ENCODE peak calls at places on chromosome X, in eight cellular contexts. One of them, this sample, is unnamed.

GRCh38 chrX:150370589-150371312 is 7.6 kb downstream of the MAMLD1 start:
- DNase-seq in mesendoderm: no peak
- DNase-seq in GM23248: peak; percentile 7
- DNase-seq in A549: no peak
- DNase-seq in ascending aorta: no peak
- DNase-seq in hepatocyte: no peak
- DNase-seq in pancreas: no peak
- DNase-seq in adrenal gland: no peak
- DNase-seq in this sample: no peak

GRCh38 chrX:47218920-47219815 is 687 bp downstream of the CDK16 start:
- DNase-seq in mesendoderm: peak; percentile 34
- DNase-seq in GM23248: peak; percentile 47
- DNase-seq in A549: peak; percentile 24
- DNase-seq in ascending aorta: no peak
- DNase-seq in hepatocyte: peak; percentile 83
- DNase-seq in pancreas: peak; percentile 71
- DNase-seq in adrenal gland: no peak
- DNase-seq in this sample: peak; percentile 36

GRCh38 chrX:18598413-18598812 is 73.5 kb downstream of the RS1 start:
- DNase-seq in mesendoderm: no peak
- DNase-seq in GM23248: no peak
- DNase-seq in A549: no peak
- DNase-seq in ascending aorta: no peak
- DNase-seq in hepatocyte: no peak
- DNase-seq in pancreas: no peak
- DNase-seq in adrenal gland: no peak
- DNase-seq in this sample: no peak

GRCh38 chrX:373641-374471 is 12.9 kb downstream of the PPP2R3B start:
- DNase-seq in mesendoderm: peak; percentile 59
- DNase-seq in GM23248: peak; percentile 55
- DNase-seq in A549: peak; percentile 17
- DNase-seq in ascending aorta: no peak
- DNase-seq in hepatocyte: peak; percentile 58
- DNase-seq in pancreas: no peak
- DNase-seq in adrenal gland: no peak
- DNase-seq in this sample: no peak

GRCh38 chrX:47358387-47359065 is 11.9 kb upstream of the ZNF157 start:
- DNase-seq in mesendoderm: no peak
- DNase-seq in GM23248: no peak
- DNase-seq in A549: no peak
- DNase-seq in ascending aorta: no peak
- DNase-seq in hepatocyte: no peak
- DNase-seq in pancreas: no peak
- DNase-seq in adrenal gland: peak; percentile 55
- DNase-seq in this sample: no peak

GRCh38 chrX:17527135-17527701 is 152.2 kb downstream of the NHS start:
- DNase-seq in mesendoderm: no peak
- DNase-seq in GM23248: no peak
- DNase-seq in A549: no peak
- DNase-seq in ascending aorta: peak; percentile 9
- DNase-seq in hepatocyte: no peak
- DNase-seq in pancreas: no peak
- DNase-seq in adrenal gland: peak; percentile 79
- DNase-seq in this sample: no peak

GRCh38 chrX:32877592-32877991 is 333.8 kb downstream of the DMD start:
- DNase-seq in mesendoderm: peak; percentile 63
- DNase-seq in GM23248: no peak
- DNase-seq in A549: no peak
- DNase-seq in ascending aorta: no peak
- DNase-seq in hepatocyte: no peak
- DNase-seq in pancreas: no peak
- DNase-seq in adrenal gland: no peak
- DNase-seq in this sample: no peak

GRCh38 chrX:34653811-34654210 is 3.3 kb downstream of the TMEM47 start:
- DNase-seq in mesendoderm: peak; percentile 17
- DNase-seq in GM23248: peak; percentile 52
- DNase-seq in A549: no peak
- DNase-seq in ascending aorta: no peak
- DNase-seq in hepatocyte: no peak
- DNase-seq in pancreas: no peak
- DNase-seq in adrenal gland: no peak
- DNase-seq in this sample: no peak

GRCh38 chrX:107675823-107676555 is 47.7 kb downstream of the PRPS1 start:
- DNase-seq in mesendoderm: no peak
- DNase-seq in GM23248: peak; percentile 71
- DNase-seq in A549: no peak
- DNase-seq in ascending aorta: no peak
- DNase-seq in hepatocyte: peak; percentile 61
- DNase-seq in pancreas: no peak
- DNase-seq in adrenal gland: peak; percentile 67
- DNase-seq in this sample: no peak

GRCh38 chrX:125826774-125827451 is 339.2 kb downstream of the DCAF12L2 start:
- DNase-seq in mesendoderm: peak; percentile 9
- DNase-seq in GM23248: no peak
- DNase-seq in A549: no peak
- DNase-seq in ascending aorta: no peak
- DNase-seq in hepatocyte: no peak
- DNase-seq in pancreas: no peak
- DNase-seq in adrenal gland: no peak
- DNase-seq in this sample: no peak

GRCh38 chrX:24424948-24425347 is 40.1 kb upstream of the PDK3 start:
- DNase-seq in mesendoderm: no peak
- DNase-seq in GM23248: peak; percentile 84
- DNase-seq in A549: no peak
- DNase-seq in ascending aorta: peak; percentile 19
- DNase-seq in hepatocyte: peak; percentile 36
- DNase-seq in pancreas: no peak
- DNase-seq in adrenal gland: peak; percentile 53
- DNase-seq in this sample: no peak

GRCh38 chrX:42934020-42934701 is 156.2 kb upstream of the PPP1R2C start:
- DNase-seq in mesendoderm: no peak
- DNase-seq in GM23248: no peak
- DNase-seq in A549: no peak
- DNase-seq in ascending aorta: no peak
- DNase-seq in hepatocyte: no peak
- DNase-seq in pancreas: no peak
- DNase-seq in adrenal gland: no peak
- DNase-seq in this sample: no peak

GRCh38 chrX:43716144-43716543 is 60.0 kb downstream of the MAOA start:
- DNase-seq in mesendoderm: no peak
- DNase-seq in GM23248: no peak
- DNase-seq in A549: no peak
- DNase-seq in ascending aorta: no peak
- DNase-seq in hepatocyte: no peak
- DNase-seq in pancreas: no peak
- DNase-seq in adrenal gland: no peak
- DNase-seq in this sample: no peak

GRCh38 chrX:48584698-48585097 is 10.4 kb downstream of the RBM3 start:
- DNase-seq in mesendoderm: no peak
- DNase-seq in GM23248: no peak
- DNase-seq in A549: no peak
- DNase-seq in ascending aorta: no peak
- DNase-seq in hepatocyte: no peak
- DNase-seq in pancreas: no peak
- DNase-seq in adrenal gland: no peak
- DNase-seq in this sample: no peak

GRCh38 chrX:84469226-84469625 is 33.0 kb downstream of the HDX start:
- DNase-seq in mesendoderm: no peak
- DNase-seq in GM23248: peak; percentile 4
- DNase-seq in A549: no peak
- DNase-seq in ascending aorta: no peak
- DNase-seq in hepatocyte: peak; percentile 26
- DNase-seq in pancreas: no peak
- DNase-seq in adrenal gland: no peak
- DNase-seq in this sample: no peak

GRCh38 chrX:56248492-56248891 is 16.3 kb downstream of the KLF8 start:
- DNase-seq in mesendoderm: peak; percentile 63
- DNase-seq in GM23248: peak; percentile 66
- DNase-seq in A549: peak; percentile 10
- DNase-seq in ascending aorta: no peak
- DNase-seq in hepatocyte: peak; percentile 65
- DNase-seq in pancreas: peak; percentile 63
- DNase-seq in adrenal gland: peak; percentile 75
- DNase-seq in this sample: no peak

GRCh38 chrX:25810202-25810601 is 327.9 kb upstream of the MAGEB18 start:
- DNase-seq in mesendoderm: peak; percentile 11
- DNase-seq in GM23248: peak; percentile 0
- DNase-seq in A549: no peak
- DNase-seq in ascending aorta: no peak
- DNase-seq in hepatocyte: no peak
- DNase-seq in pancreas: no peak
- DNase-seq in adrenal gland: no peak
- DNase-seq in this sample: no peak

GRCh38 chrX:42027367-42028025 is 104.1 kb upstream of the CASK start:
- DNase-seq in mesendoderm: no peak
- DNase-seq in GM23248: no peak
- DNase-seq in A549: no peak
- DNase-seq in ascending aorta: no peak
- DNase-seq in hepatocyte: no peak
- DNase-seq in pancreas: no peak
- DNase-seq in adrenal gland: no peak
- DNase-seq in this sample: no peak

GRCh38 chrX:40844476-40844875 is 109.1 kb upstream of the MED14 start:
- DNase-seq in mesendoderm: peak; percentile 24
- DNase-seq in GM23248: peak; percentile 20
- DNase-seq in A549: no peak
- DNase-seq in ascending aorta: no peak
- DNase-seq in hepatocyte: no peak
- DNase-seq in pancreas: no peak
- DNase-seq in adrenal gland: no peak
- DNase-seq in this sample: no peak

DNA sequence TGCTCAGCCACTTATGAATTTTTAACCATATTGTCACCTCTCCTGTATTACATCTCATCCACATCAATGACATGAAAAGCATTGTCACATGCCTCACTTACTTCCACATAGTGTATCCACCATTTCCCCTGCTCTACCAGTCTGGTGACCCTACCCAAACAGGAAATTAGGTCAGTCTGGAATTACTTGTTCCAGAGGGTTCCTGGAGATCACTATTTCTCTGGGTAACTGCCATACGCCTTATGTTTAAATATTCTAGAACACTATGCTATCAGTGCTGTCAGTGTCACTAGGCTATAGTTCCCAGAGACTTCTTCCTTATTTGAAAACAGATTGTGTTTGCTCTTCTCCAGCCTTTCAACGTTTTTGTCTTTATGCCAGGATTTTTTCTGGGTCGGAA is 14.9 kb downstream of the SRPX2 start:
- DNase-seq in mesendoderm: no peak
- DNase-seq in GM23248: no peak
- DNase-seq in A549: no peak
- DNase-seq in ascending aorta: no peak
- DNase-seq in hepatocyte: no peak
- DNase-seq in pancreas: no peak
- DNase-seq in adrenal gland: no peak
- DNase-seq in this sample: no peak
- H3K27ac ChIP-seq in mesendoderm: no peak overlapping the region
- H3K27ac ChIP-seq in GM23248: peak overlapping the region; percentile 15
- H3K27ac ChIP-seq in A549: no peak overlapping the region
- H3K27ac ChIP-seq in ascending aorta: no peak overlapping the region
- H3K27ac ChIP-seq in hepatocyte: peak overlapping the region; percentile 73
- H3K27ac ChIP-seq in pancreas: no peak overlapping the region
- H3K27ac ChIP-seq in adrenal gland: no peak overlapping the region
- H3K27ac ChIP-seq in this sample: no peak overlapping the region

GRCh38 chrX:54496936-54497335 is 902 bp upstream of the FGD1 start:
- DNase-seq in mesendoderm: no peak
- DNase-seq in GM23248: no peak
- DNase-seq in A549: no peak
- DNase-seq in ascending aorta: no peak
- DNase-seq in hepatocyte: no peak
- DNase-seq in pancreas: no peak
- DNase-seq in adrenal gland: no peak
- DNase-seq in this sample: no peak

GRCh38 chrX:54495814-54496516 is at the start of gene FGD1:
- DNase-seq in mesendoderm: peak; percentile 62
- DNase-seq in GM23248: peak; percentile 77
- DNase-seq in A549: peak; percentile 82
- DNase-seq in ascending aorta: no peak
- DNase-seq in hepatocyte: peak; percentile 83
- DNase-seq in pancreas: peak; percentile 86
- DNase-seq in adrenal gland: peak; percentile 78
- DNase-seq in this sample: no peak

GRCh38 chrX:54496517-54496852 is 451 bp upstream of the FGD1 start:
- DNase-seq in mesendoderm: no peak
- DNase-seq in GM23248: no peak
- DNase-seq in A549: no peak
- DNase-seq in ascending aorta: no peak
- DNase-seq in hepatocyte: no peak
- DNase-seq in pancreas: no peak
- DNase-seq in adrenal gland: no peak
- DNase-seq in this sample: no peak

GRCh38 chrX:54494166-54494969 is 1.7 kb downstream of the FGD1 start:
- DNase-seq in mesendoderm: no peak
- DNase-seq in GM23248: peak; percentile 41
- DNase-seq in A549: no peak
- DNase-seq in ascending aorta: no peak
- DNase-seq in hepatocyte: no peak
- DNase-seq in pancreas: no peak
- DNase-seq in adrenal gland: no peak
- DNase-seq in this sample: no peak

GRCh38 chrX:54494970-54495813 is 842 bp downstream of the FGD1 start:
- DNase-seq in mesendoderm: no peak
- DNase-seq in GM23248: peak; percentile 61
- DNase-seq in A549: no peak
- DNase-seq in ascending aorta: no peak
- DNase-seq in hepatocyte: peak; percentile 45
- DNase-seq in pancreas: peak; percentile 68
- DNase-seq in adrenal gland: no peak
- DNase-seq in this sample: no peak
- H3K27ac ChIP-seq in mesendoderm: peak overlapping the region; percentile 66
- H3K27ac ChIP-seq in GM23248: peak overlapping the region; percentile 62
- H3K27ac ChIP-seq in A549: peak overlapping the region; percentile 92
- H3K27ac ChIP-seq in ascending aorta: peak overlapping the region; percentile 84
- H3K27ac ChIP-seq in hepatocyte: peak overlapping the region; percentile 80
- H3K27ac ChIP-seq in pancreas: peak overlapping the region; percentile 33
- H3K27ac ChIP-seq in adrenal gland: peak overlapping the region; percentile 37
- H3K27ac ChIP-seq in this sample: no peak overlapping the region

GRCh38 chrX:20057479-20057878 is 59.2 kb downstream of the MAP7D2 start:
- DNase-seq in mesendoderm: no peak
- DNase-seq in GM23248: no peak
- DNase-seq in A549: no peak
- DNase-seq in ascending aorta: no peak
- DNase-seq in hepatocyte: no peak
- DNase-seq in pancreas: no peak
- DNase-seq in adrenal gland: no peak
- DNase-seq in this sample: no peak
- H3K27ac ChIP-seq in mesendoderm: no peak overlapping the region
- H3K27ac ChIP-seq in GM23248: no peak overlapping the region
- H3K27ac ChIP-seq in A549: no peak overlapping the region
- H3K27ac ChIP-seq in ascending aorta: no peak overlapping the region
- H3K27ac ChIP-seq in hepatocyte: no peak overlapping the region
- H3K27ac ChIP-seq in pancreas: no peak overlapping the region
- H3K27ac ChIP-seq in adrenal gland: no peak overlapping the region
- H3K27ac ChIP-seq in this sample: no peak overlapping the region

GRCh38 chrX:153687121-153688039 is at the start of gene SLC6A8:
- DNase-seq in mesendoderm: peak; percentile 78
- DNase-seq in GM23248: peak; percentile 77
- DNase-seq in A549: peak; percentile 42
- DNase-seq in ascending aorta: no peak
- DNase-seq in hepatocyte: peak; percentile 81
- DNase-seq in pancreas: peak; percentile 86
- DNase-seq in adrenal gland: peak; percentile 80
- DNase-seq in this sample: peak; percentile 82
- H3K27ac ChIP-seq in mesendoderm: no peak within 1 kb of the TSS
- H3K27ac ChIP-seq in GM23248: no peak within 1 kb of the TSS
- H3K27ac ChIP-seq in A549: peak within 1 kb of the TSS; percentile 65
- H3K27ac ChIP-seq in ascending aorta: peak within 1 kb of the TSS; percentile 54
- H3K27ac ChIP-seq in hepatocyte: peak within 1 kb of the TSS; percentile 91
- H3K27ac ChIP-seq in pancreas: no peak within 1 kb of the TSS
- H3K27ac ChIP-seq in adrenal gland: peak within 1 kb of the TSS; percentile 70
- H3K27ac ChIP-seq in this sample: peak within 1 kb of the TSS; percentile 81

This sample was measured in substantia nigra.